ENCODE peak calls at places on chromosome 1, in ten cellular contexts. L, D, A, P, N, H, Z, K, C and B are unnamed samples.

GRCh38 chr1:183027791-183028190 is 4.6 kb downstream of the LAMC1 start:
- DNase-seq in L (no peak), D (no peak), A (no peak), P (no peak), N (no peak), H (no peak), Z (no peak), K (no peak), C (no peak), B (no peak)

GRCh38 chr1:31238986-31239613 is 587 bp downstream of the NKAIN1 start:
- DNase-seq in L (peak; percentile 58), D (no peak), A (no peak), P (peak; percentile 14), N (no peak), H (no peak), Z (no peak), K (peak; percentile 74), C (peak; percentile 80), B (no peak)

GRCh38 chr1:178465011-178465410 is 31.8 kb downstream of the CLEC20A start:
- DNase-seq in L (no peak), D (no peak), A (no peak), P (peak; percentile 54), N (peak; percentile 52), H (no peak), Z (no peak), K (no peak), C (no peak), B (no peak)

GRCh38 chr1:41504126-41505035 is 19.9 kb upstream of the EDN2 start:
- DNase-seq in L (peak; percentile 45), D (no peak), A (peak; percentile 27), P (peak; percentile 56), N (peak; percentile 40), H (peak; percentile 66), Z (no peak), K (no peak), C (no peak), B (no peak)

GRCh38 chr1:202281316-202282016 is 60.3 kb downstream of the UBE2T start:
- DNase-seq in L (no peak), D (no peak), A (no peak), P (peak; percentile 64), N (peak; percentile 90), H (no peak), Z (no peak), K (no peak), C (no peak), B (no peak)

GRCh38 chr1:161114556-161114955 is 3.3 kb downstream of the PFDN2 start:
- DNase-seq in L (no peak), D (no peak), A (no peak), P (no peak), N (no peak), H (no peak), Z (no peak), K (no peak), C (no peak), B (no peak)

GRCh38 chr1:116571215-116571919 is 541 bp upstream of the CD58 start:
- DNase-seq in L (no peak), D (no peak), A (no peak), P (no peak), N (no peak), H (no peak), Z (no peak), K (no peak), C (peak; percentile 15), B (no peak)

GRCh38 chr1:225418598-225418997 is 9.2 kb downstream of the LBR start:
- DNase-seq in L (no peak), D (no peak), A (no peak), P (no peak), N (no peak), H (no peak), Z (no peak), K (no peak), C (no peak), B (no peak)

GRCh38 chr1:17094664-17095063 is 24.6 kb downstream of the PADI2 start:
- DNase-seq in L (no peak), D (no peak), A (no peak), P (no peak), N (no peak), H (no peak), Z (no peak), K (no peak), C (no peak), B (no peak)

GRCh38 chr1:214441119-214441518 is 110.3 kb downstream of the PTPN14 start:
- DNase-seq in L (no peak), D (no peak), A (no peak), P (no peak), N (peak; percentile 62), H (no peak), Z (no peak), K (no peak), C (no peak), B (no peak)

GRCh38 chr1:60280256-60280655 is 206.7 kb upstream of the C1orf87 start:
- DNase-seq in L (no peak), D (no peak), A (no peak), P (peak; percentile 53), N (peak; percentile 35), H (no peak), Z (no peak), K (no peak), C (no peak), B (no peak)

GRCh38 chr1:237492359-237492758 is 398.4 kb downstream of the ZP4 start:
- DNase-seq in L (no peak), D (no peak), A (no peak), P (no peak), N (no peak), H (no peak), Z (no peak), K (peak; percentile 43), C (peak; percentile 25), B (no peak)
- TF ChIP-seq CTCF in L (no peak), D (no peak), A (no peak), P (no peak), N (no peak), H (peak; percentile 16), Z (no peak), K (peak; percentile 58), C (peak; percentile 36), B (no peak)

GRCh38 chr1:45326627-45327591 is at the start of gene HPDL:
- DNase-seq in L (peak; percentile 82), D (peak; percentile 89), A (no peak), P (peak; percentile 53), N (peak; percentile 50), H (peak; percentile 66), Z (peak; percentile 70), K (peak; percentile 94), C (peak; percentile 77), B (no peak)
- TF ChIP-seq CTCF in L (no peak), D (peak; percentile 5), A (no peak), P (no peak), N (no peak), H (no peak), Z (no peak), K (no peak), C (no peak), B (no peak)

GRCh38 chr1:91501527-91501859 is 842 bp downstream of the CDC7 start:
- DNase-seq in L (no peak), D (no peak), A (no peak), P (no peak), N (peak; percentile 51), H (peak; percentile 41), Z (no peak), K (no peak), C (no peak), B (no peak)

GRCh38 chr1:91502882-91503184 is 2.2 kb downstream of the CDC7 start:
- DNase-seq in L (no peak), D (no peak), A (no peak), P (peak; percentile 54), N (peak; percentile 52), H (no peak), Z (no peak), K (no peak), C (peak; percentile 23), B (no peak)

GRCh38 chr1:91503332-91503900 is 2.8 kb downstream of the CDC7 start:
- DNase-seq in L (no peak), D (no peak), A (no peak), P (no peak), N (no peak), H (no peak), Z (no peak), K (no peak), C (no peak), B (no peak)

GRCh38 chr1:91500756-91501526 is at the start of gene CDC7:
- DNase-seq in L (peak; percentile 95), D (peak; percentile 42), A (peak; percentile 85), P (peak; percentile 96), N (peak; percentile 95), H (peak; percentile 92), Z (peak; percentile 96), K (peak; percentile 92), C (peak; percentile 96), B (peak; percentile 82)

DNA sequence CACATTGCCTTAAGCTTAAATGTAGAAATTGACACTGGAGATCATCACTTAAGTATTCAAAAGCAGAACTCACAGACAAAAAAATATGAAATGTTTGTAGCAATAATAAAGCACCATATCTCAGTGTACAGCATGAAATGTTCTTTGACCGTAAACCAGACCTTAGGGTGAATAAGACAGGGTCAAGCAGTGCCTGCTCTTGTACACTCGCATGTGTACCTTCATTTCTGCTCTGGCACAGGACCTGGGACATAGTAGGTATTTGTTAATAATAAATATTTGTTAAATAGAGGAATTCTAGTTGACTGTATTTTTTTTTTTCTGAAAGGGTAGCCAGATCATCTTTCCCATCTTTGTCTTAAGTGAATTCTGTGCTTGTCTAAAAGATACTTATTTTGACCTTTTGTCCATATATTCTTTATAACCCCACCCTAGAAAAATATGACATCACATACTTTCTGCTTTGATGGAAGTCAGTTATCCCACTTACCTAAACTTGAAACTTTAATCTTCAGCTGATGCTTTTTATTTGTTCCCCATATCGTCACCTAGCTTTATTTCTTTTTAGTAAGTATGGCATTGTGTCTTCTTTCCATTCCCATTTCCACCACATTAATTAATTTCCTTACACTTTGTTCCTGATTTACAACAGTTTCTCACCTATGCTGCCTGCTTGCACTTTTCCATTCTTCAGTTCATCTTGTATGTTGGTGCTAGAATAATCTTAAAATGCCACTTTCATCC is 1.7 kb downstream of the CDC7 start:
- DNase-seq in L (no peak), D (no peak), A (no peak), P (no peak), N (no peak), H (no peak), Z (no peak), K (no peak), C (no peak), B (no peak)
- TF ChIP-seq CTCF in L (no peak), D (no peak), A (no peak), P (no peak), N (no peak), H (no peak), Z (no peak), K (no peak), C (no peak), B (no peak)

DNA sequence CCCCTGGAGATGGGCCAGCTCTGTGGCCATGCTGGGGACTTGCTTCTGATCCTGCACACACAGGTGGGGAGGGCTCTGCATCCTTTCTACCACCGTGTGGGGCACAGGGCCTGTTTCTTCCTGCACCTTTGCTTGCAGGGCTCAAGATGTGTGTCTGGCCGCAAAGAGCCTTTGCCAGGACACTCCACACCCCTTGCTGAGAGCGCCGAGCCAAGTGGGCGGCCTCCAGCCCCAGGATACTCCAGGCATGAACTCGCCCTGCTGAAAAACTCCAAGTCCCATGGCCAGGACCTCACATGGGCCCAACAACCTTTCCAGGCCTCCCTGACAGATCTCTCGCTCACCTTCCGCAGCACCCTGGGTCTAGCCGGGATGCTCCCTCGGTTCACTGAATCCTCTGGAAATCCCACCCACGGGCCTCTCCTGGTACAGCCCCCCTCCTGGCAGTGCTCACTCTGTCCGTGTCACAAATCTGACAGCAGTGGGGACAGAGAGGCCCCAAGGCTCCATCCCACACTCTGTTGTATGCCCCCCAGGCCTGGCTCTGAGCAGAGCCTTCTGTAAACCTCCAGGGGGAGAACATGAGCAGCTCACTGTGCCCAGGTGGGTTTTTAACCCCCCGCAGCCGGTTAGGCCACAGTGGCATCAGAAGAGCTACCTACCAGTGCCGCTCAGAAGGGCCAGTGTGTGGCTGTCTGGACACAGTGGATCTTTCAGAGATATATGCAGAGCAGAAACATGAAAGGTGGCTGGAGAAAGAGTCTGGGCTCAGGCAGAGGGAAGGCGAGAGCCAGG is 11.8 kb upstream of the GPR153 start:
- DNase-seq in L (no peak), D (no peak), A (no peak), P (no peak), N (no peak), H (no peak), Z (no peak), K (no peak), C (peak; percentile 33), B (no peak)
- TF ChIP-seq CTCF in L (no peak), D (no peak), A (peak; percentile 21), P (no peak), N (no peak), H (no peak), Z (no peak), K (peak; percentile 62), C (peak; percentile 36), B (no peak)